ENCODE peak calls at places on chromosomes 12 and 14, in four cellular contexts. One of them, this sample, is unnamed. For H3K4me1, the result is how much of the 10 kb centered on the place peaks cover.

GRCh38 chr14:103543721-103544626 is 15.0 kb downstream of the TRMT61A start:
- DNase-seq in ovary: peak
- DNase-seq in heart left ventricle: no peak
- DNase-seq in Peyer's patch: no peak
- DNase-seq in this sample: peak

GRCh38 chr12:96061864-96062453 is 26.6 kb upstream of the LTA4H start:
- DNase-seq in ovary: peak
- DNase-seq in heart left ventricle: peak
- DNase-seq in Peyer's patch: peak
- DNase-seq in this sample: peak

GRCh38 chr14:104333903-104334811 is 195.8 kb downstream of the KIF26A start:
- DNase-seq in ovary: no peak
- DNase-seq in heart left ventricle: no peak
- DNase-seq in Peyer's patch: no peak
- DNase-seq in this sample: no peak

GRCh38 chr12:130879212-130879686 is 7.4 kb downstream of the RAN start:
- DNase-seq in ovary: no peak
- DNase-seq in heart left ventricle: no peak
- DNase-seq in Peyer's patch: no peak
- DNase-seq in this sample: peak

GRCh38 chr12:131007031-131007793 is 53.5 kb downstream of the ADGRD1 start:
- DNase-seq in ovary: no peak
- DNase-seq in heart left ventricle: peak
- DNase-seq in Peyer's patch: no peak
- DNase-seq in this sample: peak

GRCh38 chr14:94348836-94349235 is 25.7 kb upstream of the SERPINA6 start:
- DNase-seq in ovary: no peak
- DNase-seq in heart left ventricle: no peak
- DNase-seq in Peyer's patch: no peak
- DNase-seq in this sample: no peak

GRCh38 chr12:120620624-120621023 is 19.8 kb upstream of the CABP1 start:
- DNase-seq in ovary: no peak
- DNase-seq in heart left ventricle: no peak
- DNase-seq in Peyer's patch: peak
- DNase-seq in this sample: peak

GRCh38 chr14:56422703-56423213 is 156.8 kb upstream of the TMEM260 start:
- DNase-seq in ovary: peak
- DNase-seq in heart left ventricle: peak
- DNase-seq in Peyer's patch: peak
- DNase-seq in this sample: peak

GRCh38 chr12:128804762-128805161 is 19.0 kb downstream of the SLC15A4 start:
- DNase-seq in ovary: no peak
- DNase-seq in heart left ventricle: no peak
- DNase-seq in Peyer's patch: no peak
- DNase-seq in this sample: no peak

GRCh38 chr12:128808651-128809050 is 15.1 kb downstream of the SLC15A4 start:
- DNase-seq in ovary: no peak
- DNase-seq in heart left ventricle: no peak
- DNase-seq in Peyer's patch: no peak
- DNase-seq in this sample: no peak

GRCh38 chr12:128807161-128807724 is 16.5 kb downstream of the SLC15A4 start:
- DNase-seq in ovary: no peak
- DNase-seq in heart left ventricle: no peak
- DNase-seq in Peyer's patch: peak
- DNase-seq in this sample: no peak

GRCh38 chr12:128803788-128804187 is 20.0 kb downstream of the SLC15A4 start:
- DNase-seq in ovary: no peak
- DNase-seq in heart left ventricle: no peak
- DNase-seq in Peyer's patch: no peak
- DNase-seq in this sample: no peak

DNA sequence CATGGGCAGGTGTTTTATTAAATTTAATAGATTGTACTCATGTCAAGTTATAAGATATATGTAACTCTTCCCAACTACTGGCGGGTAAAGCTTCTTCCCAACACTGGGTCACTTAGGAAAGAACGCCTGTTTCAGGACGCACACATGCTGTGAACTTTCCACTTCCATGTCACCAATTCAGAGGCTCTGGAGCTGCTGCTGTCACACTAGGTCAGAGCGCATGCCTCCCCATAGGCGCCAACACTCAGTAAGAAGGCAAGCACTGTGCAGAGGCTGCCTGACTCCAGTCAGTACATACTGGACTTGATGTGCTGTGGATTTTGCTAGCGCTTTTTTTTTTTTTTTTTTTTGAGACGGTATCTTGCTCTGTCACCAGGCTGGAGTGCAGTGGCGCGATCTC is 17.2 kb downstream of the SLC15A4 start:
- DNase-seq in ovary: no peak
- DNase-seq in heart left ventricle: no peak
- DNase-seq in Peyer's patch: no peak
- DNase-seq in this sample: no peak
- TF ChIP-seq POLR2A in ovary: no peak
- TF ChIP-seq POLR2A in heart left ventricle: no peak
- TF ChIP-seq POLR2A in Peyer's patch: no peak
- TF ChIP-seq POLR2A in this sample: no peak

GRCh38 chr12:2609020-2609419 is 185.8 kb upstream of the FKBP4 start:
- DNase-seq in ovary: no peak
- DNase-seq in heart left ventricle: no peak
- DNase-seq in Peyer's patch: no peak
- DNase-seq in this sample: no peak

GRCh38 chr12:2605301-2605700 is 189.5 kb upstream of the FKBP4 start:
- DNase-seq in ovary: no peak
- DNase-seq in heart left ventricle: no peak
- DNase-seq in Peyer's patch: no peak
- DNase-seq in this sample: no peak

GRCh38 chr12:2608608-2608945 is 186.2 kb upstream of the FKBP4 start:
- DNase-seq in ovary: no peak
- DNase-seq in heart left ventricle: no peak
- DNase-seq in Peyer's patch: no peak
- DNase-seq in this sample: no peak

GRCh38 chr12:2607881-2608607 is 186.7 kb upstream of the FKBP4 start:
- DNase-seq in ovary: no peak
- DNase-seq in heart left ventricle: no peak
- DNase-seq in Peyer's patch: no peak
- DNase-seq in this sample: no peak

GRCh38 chr12:2606186-2606910 is 188.4 kb upstream of the FKBP4 start:
- DNase-seq in ovary: no peak
- DNase-seq in heart left ventricle: no peak
- DNase-seq in Peyer's patch: no peak
- DNase-seq in this sample: no peak
- H3K4me3 ChIP-seq in ovary: no peak
- H3K4me3 ChIP-seq in heart left ventricle: no peak
- H3K4me3 ChIP-seq in Peyer's patch: no peak
- H3K4me3 ChIP-seq in this sample: no peak

DNA sequence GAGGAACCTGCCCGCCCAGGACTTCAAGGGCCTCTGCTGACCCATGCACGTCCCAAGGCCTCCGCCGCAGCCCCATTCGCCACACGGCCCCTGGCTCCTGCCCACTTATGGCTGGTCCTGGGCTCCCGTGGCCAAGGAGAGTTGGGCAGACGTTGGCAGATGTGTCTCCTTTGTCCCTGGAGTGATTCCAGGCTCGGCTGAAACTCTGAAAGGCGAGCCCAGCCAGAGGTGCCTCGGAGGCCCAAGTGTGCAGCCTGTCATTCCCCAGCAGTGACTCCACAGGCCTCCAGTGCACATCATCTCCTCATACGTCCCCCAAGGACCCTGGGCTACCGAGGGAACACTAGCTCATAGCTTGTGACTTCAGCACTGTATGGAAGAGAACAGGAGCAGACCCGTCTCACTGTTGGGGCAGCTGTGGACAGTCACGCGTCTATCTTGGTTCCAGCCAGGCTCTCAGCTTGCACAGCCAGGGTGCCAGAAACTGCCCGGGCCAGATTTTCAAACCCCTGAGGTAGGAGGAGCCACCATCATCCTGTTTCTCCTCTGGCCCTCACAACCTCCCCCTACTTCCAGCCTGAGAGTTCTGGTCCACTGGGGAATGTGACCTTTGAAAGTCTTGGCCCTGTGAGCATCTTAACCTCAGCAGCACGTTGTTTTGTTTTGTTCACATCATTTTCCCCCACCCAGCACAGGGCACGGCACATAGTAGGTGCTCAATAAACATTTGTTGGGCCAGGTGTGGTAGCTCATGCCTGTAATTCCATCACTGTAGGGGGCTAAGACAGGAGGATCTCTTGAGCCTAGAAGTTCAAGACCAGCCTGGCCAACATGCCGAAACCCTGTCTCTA is 50.2 kb downstream of the PSMA6 start:
- DNase-seq in ovary: no peak
- DNase-seq in heart left ventricle: peak
- DNase-seq in Peyer's patch: peak
- DNase-seq in this sample: no peak
- H3K4me1 ChIP-seq in ovary: under half
- H3K4me1 ChIP-seq in heart left ventricle: under half
- H3K4me1 ChIP-seq in Peyer's patch: under half
- H3K4me1 ChIP-seq in this sample: half or more

GRCh38 chr12:53231859-53232640 is at the start of gene RARG:
- DNase-seq in ovary: peak
- DNase-seq in heart left ventricle: peak
- DNase-seq in Peyer's patch: peak
- DNase-seq in this sample: peak
- TF ChIP-seq POLR2A in ovary: no peak
- TF ChIP-seq POLR2A in heart left ventricle: no peak
- TF ChIP-seq POLR2A in Peyer's patch: no peak
- TF ChIP-seq POLR2A in this sample: no peak

GRCh38 chr12:122265931-122266771 is at the start of gene VPS33A:
- DNase-seq in ovary: peak
- DNase-seq in heart left ventricle: peak
- DNase-seq in Peyer's patch: peak
- DNase-seq in this sample: peak
- H3K4me3 ChIP-seq in ovary: peak
- H3K4me3 ChIP-seq in heart left ventricle: peak
- H3K4me3 ChIP-seq in Peyer's patch: peak
- H3K4me3 ChIP-seq in this sample: peak

DNA sequence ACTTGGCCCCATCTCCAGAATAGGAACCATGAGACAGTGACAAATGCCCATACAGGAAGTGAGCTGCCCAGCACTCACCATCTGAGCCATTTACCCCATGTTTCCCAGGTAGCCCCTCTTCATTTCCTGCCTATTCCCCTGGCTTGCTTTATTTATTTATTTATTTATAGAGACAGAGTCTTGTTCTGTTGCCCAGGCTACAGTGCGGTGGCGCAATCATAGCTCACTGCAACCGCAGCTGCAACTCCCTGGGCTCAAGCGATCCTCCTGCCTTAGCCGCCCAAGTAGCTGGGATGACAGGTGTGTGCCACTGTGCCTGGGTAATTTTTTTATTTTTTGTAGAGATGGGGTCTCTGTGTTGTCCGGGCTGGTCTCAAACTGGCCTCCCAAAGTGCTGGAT is 71.3 kb downstream of the RIN3 start:
- DNase-seq in ovary: no peak
- DNase-seq in heart left ventricle: no peak
- DNase-seq in Peyer's patch: no peak
- DNase-seq in this sample: no peak
- H3K4me1 ChIP-seq in ovary: under half
- H3K4me1 ChIP-seq in heart left ventricle: under half
- H3K4me1 ChIP-seq in Peyer's patch: under half
- H3K4me1 ChIP-seq in this sample: under half

This sample was measured in transverse colon.